ENCODE peak calls at places on chromosomes 16 and 17, in eight cellular contexts. U, D, K, M, N, I, E and Z are unnamed samples.

GRCh38 chr17:8125196-8125946 is 1.5 kb upstream of the HES7 start:
- DNase-seq in D (peak; percentile 33), I (no peak), U (no peak), M (peak; percentile 44), E (peak; percentile 89), K (peak; percentile 84), N (peak; percentile 74), Z (peak; percentile 82)

GRCh38 chr16:56789360-56789759 is 59.4 kb downstream of the NUP93 start:
- DNase-seq in I (no peak), E (no peak), D (no peak), K (peak; percentile 30), M (no peak), N (peak; percentile 70), U (peak; percentile 52), Z (no peak)

GRCh38 chr17:61981323-61981722 is 53.5 kb upstream of the INTS2 start:
- DNase-seq in M (no peak), U (no peak), K (peak; percentile 66), I (no peak), D (no peak), N (no peak), E (no peak), Z (no peak)

GRCh38 chr17:4950075-4950756 is 703 bp upstream of the ENO3 start:
- DNase-seq in E (peak; percentile 89), M (no peak), N (no peak), I (no peak), D (peak; percentile 70), K (no peak), U (peak; percentile 80), Z (peak; percentile 85)

GRCh38 chr17:6775871-6776405 is at the start of gene FBXO39:
- DNase-seq in U (peak; percentile 51), I (no peak), E (no peak), K (peak; percentile 47), N (no peak), M (no peak), D (no peak), Z (peak; percentile 68)

GRCh38 chr17:2797226-2797625 is 988 bp downstream of the RAP1GAP2 start:
- DNase-seq in I (no peak), D (no peak), N (no peak), M (no peak), E (peak; percentile 76), U (no peak), K (no peak), Z (no peak)

GRCh38 chr16:51807551-51807950 is 656.5 kb upstream of the SALL1 start:
- DNase-seq in E (no peak), K (no peak), I (no peak), U (no peak), N (peak; percentile 58), M (no peak), D (no peak), Z (no peak)

GRCh38 chr17:77110006-77110374 is 30.8 kb upstream of the SEC14L1 start:
- DNase-seq in K (peak; percentile 55), M (no peak), N (peak; percentile 89), E (no peak), I (no peak), U (no peak), D (no peak), Z (no peak)

GRCh38 chr16:3188675-3188924 is 596 bp downstream of the OR1F1 start:
- DNase-seq in M (no peak), K (no peak), U (no peak), N (no peak), E (no peak), D (no peak), I (no peak), Z (no peak)

GRCh38 chr17:64689106-64689505 is 27.0 kb upstream of the SMURF2 start:
- DNase-seq in E (no peak), K (no peak), M (no peak), N (peak; percentile 70), U (no peak), I (no peak), D (no peak), Z (no peak)

GRCh38 chr17:62675701-62676100 is 48.2 kb downstream of the MRC2 start:
- DNase-seq in K (no peak), D (no peak), M (no peak), N (no peak), U (peak; percentile 34), I (no peak), E (no peak), Z (no peak)

GRCh38 chr17:65472602-65473001 is 88.8 kb downstream of the AXIN2 start:
- DNase-seq in I (no peak), E (no peak), M (no peak), U (peak; percentile 76), N (no peak), K (no peak), D (no peak), Z (peak; percentile 85)

GRCh38 chr17:65942592-65942991 is 249.3 kb downstream of the CEP112 start:
- DNase-seq in U (no peak), I (no peak), D (no peak), E (no peak), M (no peak), N (no peak), K (no peak), Z (no peak)